ENCODE peak calls at places on chromosomes 1 and 21, in six cellular contexts. N is neuronal stem cell, I is H9, W is HCT116, A is endothelial cell of umbilical vein, M is astrocyte. L is an unnamed sample.

GRCh38 chr1:223775054-223775453 is 62.7 kb downstream of the CAPN2 start:
- DNase-seq in N (no peak), I (no peak), W (no peak), A (peak), M (no peak), L (peak)

GRCh38 chr1:23648576-23648975 is 43.0 kb upstream of the RPL11 start:
- DNase-seq in N (no peak), I (no peak), W (no peak), A (no peak), M (no peak), L (no peak)

GRCh38 chr1:64953241-64953640 is 13.1 kb downstream of the JAK1 start:
- DNase-seq in N (no peak), I (no peak), W (no peak), A (no peak), M (no peak), L (no peak)

GRCh38 chr21:37909936-37910335 is 6.3 kb downstream of the KCNJ6 start:
- DNase-seq in N (no peak), I (no peak), W (no peak), A (no peak), M (no peak), L (no peak)

GRCh38 chr1:85576256-85576641 is 4.3 kb upstream of the CCN1 start:
- DNase-seq in N (no peak), I (peak), W (no peak), A (no peak), M (no peak), L (no peak)

GRCh38 chr1:202244841-202245261 is 51.3 kb downstream of the LGR6 start:
- DNase-seq in N (no peak), I (peak), W (no peak), A (no peak), M (no peak), L (no peak)

GRCh38 chr1:101843160-101843559 is 153.6 kb downstream of the OLFM3 start:
- DNase-seq in N (no peak), I (peak), W (no peak), A (no peak), M (no peak), L (no peak)

GRCh38 chr1:236039736-236040670 is 24.9 kb downstream of the NID1 start:
- DNase-seq in N (no peak), I (no peak), W (no peak), A (no peak), M (no peak), L (no peak)

GRCh38 chr1:228668553-228669400 is 66.5 kb upstream of the RHOU start:
- DNase-seq in N (no peak), I (no peak), W (no peak), A (no peak), M (peak), L (no peak)

GRCh38 chr1:43932786-43933385 is 715 bp upstream of the ARTN start:
- DNase-seq in N (no peak), I (no peak), W (no peak), A (no peak), M (peak), L (no peak)

GRCh38 chr1:115198938-115199337 is 109.6 kb upstream of the TSPAN2 start:
- DNase-seq in N (no peak), I (no peak), W (no peak), A (no peak), M (no peak), L (peak)

GRCh38 chr1:196056966-196057365 is 551.3 kb downstream of the KCNT2 start:
- DNase-seq in N (peak), I (no peak), W (no peak), A (no peak), M (no peak), L (no peak)

GRCh38 chr1:107138767-107139445 is 1.9 kb upstream of the NTNG1 start:
- DNase-seq in N (no peak), I (no peak), W (no peak), A (no peak), M (peak), L (no peak)

GRCh38 chr1:180167021-180167701 is 12.5 kb downstream of the QSOX1 start:
- DNase-seq in N (no peak), I (peak), W (no peak), A (peak), M (no peak), L (no peak)

GRCh38 chr1:107551491-107551890 is 410.7 kb downstream of the NTNG1 start:
- DNase-seq in N (no peak), I (no peak), W (no peak), A (no peak), M (peak), L (no peak)

GRCh38 chr1:1208713-1209433 is 2.5 kb upstream of the TNFRSF18 start:
- DNase-seq in N (no peak), I (no peak), W (no peak), A (no peak), M (peak), L (no peak)

GRCh38 chr1:11749996-11750395 is 12.0 kb upstream of the C1orf167 start:
- DNase-seq in N (no peak), I (no peak), W (no peak), A (no peak), M (no peak), L (no peak)

GRCh38 chr1:157043685-157044084 is 1.9 kb downstream of the ARHGEF11 start:
- DNase-seq in N (no peak), I (no peak), W (no peak), A (no peak), M (no peak), L (no peak)

GRCh38 chr1:154609398-154610380 is 1.7 kb upstream of the ADAR start:
- DNase-seq in N (no peak), I (peak), W (peak), A (no peak), M (no peak), L (peak)

GRCh38 chr1:118989878-118990378 is 1.8 kb upstream of the TBX15 start:
- DNase-seq in N (peak), I (peak), W (no peak), A (no peak), M (no peak), L (no peak)

GRCh38 chr1:19712928-19713327 is 48.3 kb downstream of the HTR6 start:
- DNase-seq in N (no peak), I (no peak), W (no peak), A (no peak), M (no peak), L (no peak)

GRCh38 chr1:197486948-197487347 is 218.9 kb downstream of the CRB1 start:
- DNase-seq in N (no peak), I (no peak), W (no peak), A (peak), M (peak), L (no peak)

DNA sequence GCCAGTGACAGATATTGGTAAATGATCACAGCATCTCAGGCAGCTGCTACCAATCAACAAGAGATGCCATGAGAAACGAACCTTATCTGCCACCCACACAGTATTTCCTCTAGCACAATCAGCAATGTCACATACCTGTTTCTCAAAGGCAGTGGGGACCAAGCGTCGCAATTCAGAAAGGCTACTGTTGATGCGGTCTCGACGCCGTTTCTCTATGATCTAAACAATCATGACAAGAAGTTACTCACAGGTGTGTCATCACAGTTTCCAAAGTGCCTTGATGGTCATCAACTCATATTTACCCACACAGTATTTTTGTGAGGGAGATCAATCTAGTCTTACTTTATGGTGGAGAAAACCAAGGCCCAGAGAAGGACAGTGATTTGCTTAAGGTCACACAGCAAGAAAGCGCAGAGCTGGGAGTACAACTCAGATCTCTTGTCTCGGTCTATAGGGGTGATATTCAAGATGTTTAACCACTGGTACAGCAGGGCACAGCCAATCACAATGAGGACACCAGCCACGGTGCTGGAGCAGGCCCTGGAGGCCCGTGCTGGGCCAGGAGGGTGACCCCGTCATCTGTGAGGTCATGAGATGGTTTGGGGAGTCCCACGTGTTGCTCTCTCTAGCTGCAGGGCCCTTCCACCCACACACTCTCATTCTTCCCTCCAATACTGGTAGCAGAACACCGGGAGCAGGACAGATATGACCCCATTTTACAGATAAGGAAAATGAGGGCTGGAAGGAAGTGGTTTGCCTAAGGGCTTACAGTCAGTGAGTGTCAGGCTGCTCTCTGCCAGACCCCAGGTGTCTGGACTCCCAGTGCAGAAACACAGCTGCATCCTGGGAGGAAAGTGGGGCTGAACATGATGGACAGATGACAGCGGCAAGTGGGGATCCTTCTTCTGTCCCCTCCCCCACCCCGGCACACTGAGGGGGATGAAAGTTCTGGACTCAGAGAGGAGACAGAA is 7.8 kb downstream of the HEYL start:
- DNase-seq in N (no peak), I (no peak), W (no peak), A (no peak), M (no peak), L (no peak)
- H3K9ac ChIP-seq in N (no peak), I (no peak), W (no peak), A (no peak), M (no peak), L (no peak)

DNA sequence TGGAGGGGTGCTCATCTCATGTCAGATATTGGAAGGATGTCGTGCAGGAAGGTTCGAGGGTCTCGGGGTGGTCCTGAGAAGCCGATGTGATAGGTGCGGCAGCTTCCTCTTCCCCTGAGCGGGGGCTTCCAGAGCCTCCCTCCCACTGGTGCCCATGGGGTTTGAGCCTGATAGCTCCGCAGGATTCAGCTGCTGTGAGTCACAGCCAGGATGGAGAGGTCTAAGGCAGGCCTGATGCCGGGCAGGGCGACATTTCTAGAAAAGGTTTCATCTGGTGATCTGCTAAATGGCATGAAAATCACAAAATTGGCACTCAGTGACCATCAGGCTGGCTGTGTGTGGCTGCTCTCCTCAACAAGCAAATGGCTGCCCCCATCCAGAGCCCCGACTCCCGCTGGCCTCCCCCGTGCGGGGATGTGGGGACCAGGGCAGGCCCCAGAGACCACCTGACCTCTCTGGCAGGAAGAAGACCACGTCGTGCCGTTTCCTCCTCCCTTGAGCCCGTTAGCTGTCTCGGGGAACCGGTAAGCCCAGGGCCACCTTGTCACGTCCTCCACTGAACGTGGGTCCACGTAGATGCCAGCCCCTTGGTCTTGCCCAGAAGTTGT is 66.0 kb downstream of the SKI start:
- DNase-seq in N (no peak), I (no peak), W (no peak), A (no peak), M (no peak), L (no peak)
- H3K9ac ChIP-seq in N (no peak), I (no peak), W (no peak), A (no peak), M (peak), L (peak)

GRCh38 chr1:98321191-98321590 is 340.3 kb upstream of the SNX7 start:
- DNase-seq in N (no peak), I (no peak), W (no peak), A (no peak), M (no peak), L (no peak)

GRCh38 chr1:98315309-98315708 is 346.2 kb upstream of the SNX7 start:
- DNase-seq in N (no peak), I (no peak), W (no peak), A (peak), M (peak), L (no peak)

GRCh38 chr1:98314591-98314990 is 346.9 kb upstream of the SNX7 start:
- DNase-seq in N (no peak), I (no peak), W (no peak), A (peak), M (no peak), L (no peak)

DNA sequence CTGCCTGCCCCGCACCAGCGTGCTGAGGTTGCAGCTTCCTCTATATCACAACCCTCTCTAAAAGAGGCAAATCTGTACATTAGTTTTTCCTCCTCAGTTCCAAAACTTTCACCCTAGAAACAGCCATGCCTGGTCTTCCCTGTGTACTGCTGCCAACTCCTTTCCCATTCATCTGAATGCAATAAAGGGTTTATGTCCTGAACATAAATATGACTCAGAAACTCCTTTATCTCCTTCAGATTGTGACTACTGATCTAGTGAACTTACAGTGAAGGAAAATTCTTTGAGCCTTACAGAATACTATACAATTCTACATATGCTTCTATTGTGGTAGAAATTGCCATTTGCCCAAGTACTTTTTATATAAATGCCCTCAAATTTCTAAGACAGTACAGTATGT is 345.2 kb upstream of the SNX7 start:
- DNase-seq in N (no peak), I (no peak), W (no peak), A (peak), M (peak), L (no peak)
- H3K9ac ChIP-seq in N (no peak), I (no peak), W (no peak), A (peak), M (peak), L (no peak)

GRCh38 chr21:44454747-44455523 is at the start of gene LRRC3:
- DNase-seq in N (peak), I (peak), W (peak), A (peak), M (peak), L (peak)
- H3K9ac ChIP-seq in N (no peak), I (no peak), W (peak), A (no peak), M (peak), L (peak)

GRCh38 chr1:219381396-219381795 is 207.7 kb downstream of the LYPLAL1 start:
- DNase-seq in N (no peak), I (no peak), W (no peak), A (no peak), M (no peak), L (no peak)
- H3K9ac ChIP-seq in N (no peak), I (no peak), W (no peak), A (no peak), M (no peak), L (no peak)

DNA sequence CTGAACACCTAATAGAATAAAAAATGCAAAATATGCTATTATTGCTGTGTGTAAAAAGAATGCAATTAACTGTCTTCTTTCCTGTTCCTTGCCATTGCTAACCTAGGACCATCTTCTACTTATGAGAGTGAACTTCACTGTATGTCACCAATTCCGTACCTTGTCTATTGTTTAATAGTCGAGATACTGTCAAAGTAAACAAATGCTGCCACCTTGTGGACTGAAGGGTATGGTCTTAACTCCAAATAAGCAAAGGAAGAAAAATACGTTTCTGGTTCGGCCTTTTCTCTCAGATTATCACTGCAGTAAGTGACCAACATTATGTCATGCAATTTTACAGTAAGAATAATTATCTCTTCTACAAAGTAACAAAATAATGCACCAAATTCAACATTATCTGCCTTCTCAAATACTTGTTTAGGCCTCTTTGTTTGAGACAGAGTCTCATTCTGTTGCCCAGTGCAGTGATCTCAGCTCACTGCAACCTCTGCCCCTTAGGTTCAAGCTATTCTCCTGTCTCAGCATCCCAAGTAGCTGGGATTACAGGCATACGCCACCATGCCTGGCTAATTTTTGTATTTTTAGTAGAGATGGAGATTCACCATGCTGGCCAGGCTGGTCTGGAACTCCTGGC is 133.4 kb downstream of the COP1 start:
- DNase-seq in N (peak), I (no peak), W (peak), A (peak), M (peak), L (peak)
- H3K9ac ChIP-seq in N (no peak), I (no peak), W (no peak), A (no peak), M (no peak), L (no peak)